ENCODE peak calls at places on chromosomes 11 and 22, in seven cellular contexts. O is ELR, V is NCI-H1092 treated with DMSO at 0.1 percent for 48 hours, Z is renal cortical epithelial cell, K is RWPE1, Q is adrenal gland, H is AG08395. U is an unnamed sample.

GRCh38 chr11:76672431-76673163 is 2.0 kb upstream of the LRRC32 start:
- DNase-seq in Q (no peak), V (no peak), O (no peak), K (no peak), H (no peak), Z (peak), U (no peak)

GRCh38 chr11:102849319-102849718 is 5.9 kb upstream of the MMP3 start:
- DNase-seq in V (no peak), O (peak), Z (peak), Q (no peak), H (peak), K (peak), U (peak)

GRCh38 chr22:26679003-26679629 is 21.7 kb downstream of the MIAT start:
- DNase-seq in K (peak), Z (peak), Q (peak), H (peak), O (peak), V (peak), U (peak)

GRCh38 chr11:80155412-80156017 is 714.7 kb upstream of the TENM4 start:
- DNase-seq in V (peak), H (peak), Q (no peak), K (peak), Z (peak), O (peak), U (peak)

GRCh38 chr11:118078972-118079411 is 2.1 kb downstream of the TMPRSS4 start:
- DNase-seq in Q (no peak), V (no peak), H (no peak), K (no peak), Z (peak), O (no peak), U (no peak)

GRCh38 chr11:130703489-130704190 is 212.6 kb downstream of the SNX19 start:
- DNase-seq in K (no peak), Z (no peak), O (no peak), Q (no peak), V (no peak), H (no peak), U (no peak)

GRCh38 chr11:133977067-133977681 is 20.4 kb upstream of the IGSF9B start:
- DNase-seq in O (no peak), H (no peak), V (no peak), Z (no peak), Q (no peak), K (no peak), U (no peak)

GRCh38 chr11:44944853-44945235 is 5.8 kb downstream of the TP53I11 start:
- DNase-seq in K (no peak), O (no peak), Q (no peak), V (no peak), H (no peak), Z (no peak), U (peak)

GRCh38 chr11:13283636-13284035 is 6.0 kb downstream of the BMAL1 start:
- DNase-seq in Q (no peak), V (no peak), Z (no peak), H (no peak), O (no peak), K (no peak), U (no peak)

GRCh38 chr11:134528453-134528852 is 116.4 kb upstream of the B3GAT1 start:
- DNase-seq in K (no peak), V (no peak), O (no peak), H (no peak), Q (peak), Z (no peak), U (no peak)

GRCh38 chr11:70952171-70952570 is 300.2 kb downstream of the SHANK2 start:
- DNase-seq in Q (no peak), V (peak), H (no peak), O (no peak), K (no peak), Z (no peak), U (peak)

GRCh38 chr11:13260963-13261599 is 16.5 kb upstream of the BMAL1 start:
- DNase-seq in H (peak), K (peak), V (no peak), Z (peak), Q (peak), O (peak), U (peak)

GRCh38 chr11:64864473-64865285 is 13.7 kb downstream of the EHD1 start:
- DNase-seq in H (peak), Z (peak), Q (no peak), O (peak), K (no peak), V (no peak), U (no peak)

GRCh38 chr11:90229791-90230190 is 6.9 kb upstream of the CHORDC1 start:
- DNase-seq in V (no peak), Z (no peak), O (peak), H (peak), Q (no peak), K (no peak), U (no peak)

GRCh38 chr11:43282607-43283440 is 29.0 kb upstream of the API5 start:
- DNase-seq in K (peak), O (peak), H (peak), Z (peak), V (peak), Q (peak), U (peak)

GRCh38 chr11:11430431-11430830 is 77.4 kb upstream of the CSNK2A3 start:
- DNase-seq in K (no peak), Z (no peak), V (no peak), Q (no peak), O (no peak), H (no peak), U (no peak)

GRCh38 chr11:2585566-2586090 is 114.2 kb downstream of the KCNQ1OT1 start:
- DNase-seq in Z (no peak), H (no peak), Q (peak), K (no peak), V (no peak), O (no peak), U (no peak)

GRCh38 chr11:128643661-128644060 is 50.2 kb upstream of the FLI1 start:
- DNase-seq in K (no peak), Q (no peak), V (no peak), Z (no peak), H (no peak), O (peak), U (no peak)

GRCh38 chr22:22684605-22685561 is 40.5 kb downstream of the GGTLC2 start:
- DNase-seq in Q (no peak), O (peak), V (no peak), Z (peak), K (no peak), H (peak), U (no peak)

GRCh38 chr11:76759092-76759491 is 24.1 kb upstream of the TSKU start:
- DNase-seq in Q (no peak), O (no peak), H (no peak), Z (no peak), V (no peak), K (no peak), U (no peak)

GRCh38 chr22:43446881-43447280 is 35.1 kb downstream of the MPPED1 start:
- DNase-seq in O (no peak), K (peak), Z (no peak), Q (no peak), H (no peak), V (peak), U (peak)

GRCh38 chr22:19238900-19239299 is 52.6 kb downstream of the CLTCL1 start:
- DNase-seq in H (peak), V (no peak), K (no peak), Q (no peak), O (no peak), Z (no peak), U (no peak)

U was measured in bronchial epithelial cell.